ENCODE peak calls at places on chromosomes 12 and 14, in five cellular contexts. One of them, this sample, is unnamed.

GRCh38 chr12:101076940-101077351 is 133.1 kb downstream of the SLC5A8 start:
- DNase-seq in A549: no peak
- DNase-seq in K562: no peak
- DNase-seq in GM23338: no peak
- DNase-seq in GM12878: no peak
- DNase-seq in this sample: no peak

GRCh38 chr12:11877869-11878780 is 192.6 kb upstream of the BCL2L14 start:
- DNase-seq in A549: peak
- DNase-seq in K562: no peak
- DNase-seq in GM23338: peak
- DNase-seq in GM12878: no peak
- DNase-seq in this sample: no peak

GRCh38 chr12:94140556-94140955 is 7.8 kb upstream of the PLXNC1 start:
- DNase-seq in A549: no peak
- DNase-seq in K562: peak
- DNase-seq in GM23338: peak
- DNase-seq in GM12878: no peak
- DNase-seq in this sample: peak

GRCh38 chr14:101071493-101071891 is 168.0 kb upstream of the RTL1 start:
- DNase-seq in A549: no peak
- DNase-seq in K562: no peak
- DNase-seq in GM23338: no peak
- DNase-seq in GM12878: no peak
- DNase-seq in this sample: no peak

GRCh38 chr14:61662437-61663311 is 32.6 kb upstream of the HIF1A start:
- DNase-seq in A549: peak
- DNase-seq in K562: peak
- DNase-seq in GM23338: peak
- DNase-seq in GM12878: peak
- DNase-seq in this sample: peak

GRCh38 chr12:16112151-16112550 is 165.3 kb downstream of the SLC15A5 start:
- DNase-seq in A549: no peak
- DNase-seq in K562: no peak
- DNase-seq in GM23338: peak
- DNase-seq in GM12878: no peak
- DNase-seq in this sample: no peak

GRCh38 chr12:53078425-53079225 is 565 bp downstream of the SPRYD3 start:
- DNase-seq in A549: no peak
- DNase-seq in K562: no peak
- DNase-seq in GM23338: peak
- DNase-seq in GM12878: no peak
- DNase-seq in this sample: no peak

GRCh38 chr14:67345583-67345982 is 14.0 kb downstream of the ATP6V1D start:
- DNase-seq in A549: no peak
- DNase-seq in K562: no peak
- DNase-seq in GM23338: no peak
- DNase-seq in GM12878: no peak
- DNase-seq in this sample: no peak

GRCh38 chr14:102508410-102508773 is 1.2 kb downstream of the ANKRD9 start:
- DNase-seq in A549: peak
- DNase-seq in K562: peak
- DNase-seq in GM23338: no peak
- DNase-seq in GM12878: no peak
- DNase-seq in this sample: peak

GRCh38 chr12:47707905-47708543 is 2.2 kb upstream of the RPAP3 start:
- DNase-seq in A549: no peak
- DNase-seq in K562: no peak
- DNase-seq in GM23338: no peak
- DNase-seq in GM12878: no peak
- DNase-seq in this sample: no peak

GRCh38 chr12:115144425-115144824 is 460.4 kb upstream of the TBX3 start:
- DNase-seq in A549: no peak
- DNase-seq in K562: no peak
- DNase-seq in GM23338: no peak
- DNase-seq in GM12878: no peak
- DNase-seq in this sample: no peak

GRCh38 chr12:7107181-7108041 is 1.6 kb downstream of the C1RL start:
- DNase-seq in A549: no peak
- DNase-seq in K562: peak
- DNase-seq in GM23338: no peak
- DNase-seq in GM12878: no peak
- DNase-seq in this sample: no peak

GRCh38 chr14:23102801-23103200 is 2.0 kb downstream of the CIROP start:
- DNase-seq in A549: no peak
- DNase-seq in K562: no peak
- DNase-seq in GM23338: no peak
- DNase-seq in GM12878: no peak
- DNase-seq in this sample: no peak

GRCh38 chr12:116434155-116435065 is 124.8 kb upstream of the MAP1LC3B2 start:
- DNase-seq in A549: peak
- DNase-seq in K562: peak
- DNase-seq in GM23338: peak
- DNase-seq in GM12878: no peak
- DNase-seq in this sample: no peak

GRCh38 chr12:128823216-128823915 is 392 bp downstream of the SLC15A4 start:
- DNase-seq in A549: peak
- DNase-seq in K562: peak
- DNase-seq in GM23338: peak
- DNase-seq in GM12878: no peak
- DNase-seq in this sample: peak

GRCh38 chr14:99568567-99569560 is 35.1 kb downstream of the CCDC85C start:
- DNase-seq in A549: no peak
- DNase-seq in K562: peak
- DNase-seq in GM23338: no peak
- DNase-seq in GM12878: no peak
- DNase-seq in this sample: no peak

GRCh38 chr12:74441872-74442271 is 95.8 kb upstream of the ATXN7L3B start:
- DNase-seq in A549: no peak
- DNase-seq in K562: no peak
- DNase-seq in GM23338: peak
- DNase-seq in GM12878: no peak
- DNase-seq in this sample: no peak

GRCh38 chr12:6952860-6953416 is 1.8 kb downstream of the PTPN6 start:
- DNase-seq in A549: no peak
- DNase-seq in K562: no peak
- DNase-seq in GM23338: no peak
- DNase-seq in GM12878: no peak
- DNase-seq in this sample: no peak

GRCh38 chr12:3680919-3681594 is 71.9 kb downstream of the CRACR2A start:
- DNase-seq in A549: no peak
- DNase-seq in K562: no peak
- DNase-seq in GM23338: no peak
- DNase-seq in GM12878: no peak
- DNase-seq in this sample: no peak

GRCh38 chr14:96001866-96002510 is 37.2 kb upstream of the C14orf132 start:
- DNase-seq in A549: no peak
- DNase-seq in K562: no peak
- DNase-seq in GM23338: peak
- DNase-seq in GM12878: no peak
- DNase-seq in this sample: no peak

GRCh38 chr14:44112774-44113460 is 394.2 kb downstream of the FSCB start:
- DNase-seq in A549: no peak
- DNase-seq in K562: no peak
- DNase-seq in GM23338: no peak
- DNase-seq in GM12878: no peak
- DNase-seq in this sample: no peak

GRCh38 chr12:47775100-47775911 is 2.3 kb downstream of the SLC48A1 start:
- DNase-seq in A549: no peak
- DNase-seq in K562: peak
- DNase-seq in GM23338: no peak
- DNase-seq in GM12878: no peak
- DNase-seq in this sample: no peak

GRCh38 chr12:10718279-10718821 is 4.8 kb downstream of the YBX3 start:
- DNase-seq in A549: no peak
- DNase-seq in K562: no peak
- DNase-seq in GM23338: peak
- DNase-seq in GM12878: no peak
- DNase-seq in this sample: no peak

GRCh38 chr14:91350813-91351507 is 66.7 kb downstream of the CCDC88C start:
- DNase-seq in A549: no peak
- DNase-seq in K562: no peak
- DNase-seq in GM23338: no peak
- DNase-seq in GM12878: peak
- DNase-seq in this sample: no peak

GRCh38 chr14:96827310-96827709 is 30.1 kb downstream of the VRK1 start:
- DNase-seq in A549: no peak
- DNase-seq in K562: peak
- DNase-seq in GM23338: no peak
- DNase-seq in GM12878: no peak
- DNase-seq in this sample: no peak

GRCh38 chr14:58969951-58970751 is 218.3 kb upstream of the DAAM1 start:
- DNase-seq in A549: no peak
- DNase-seq in K562: peak
- DNase-seq in GM23338: peak
- DNase-seq in GM12878: peak
- DNase-seq in this sample: no peak

GRCh38 chr12:53098354-53098981 is 1.0 kb downstream of the IGFBP6 start:
- DNase-seq in A549: peak
- DNase-seq in K562: peak
- DNase-seq in GM23338: peak
- DNase-seq in GM12878: no peak
- DNase-seq in this sample: no peak

GRCh38 chr12:40474630-40475029 is 217.6 kb upstream of the CNTN1 start:
- DNase-seq in A549: no peak
- DNase-seq in K562: no peak
- DNase-seq in GM23338: no peak
- DNase-seq in GM12878: no peak
- DNase-seq in this sample: no peak

GRCh38 chr14:100292776-100293461 is 13.3 kb downstream of the SLC25A29 start:
- DNase-seq in A549: no peak
- DNase-seq in K562: no peak
- DNase-seq in GM23338: no peak
- DNase-seq in GM12878: no peak
- DNase-seq in this sample: no peak

GRCh38 chr12:69655616-69656336 is 43.3 kb downstream of the BEST3 start:
- DNase-seq in A549: no peak
- DNase-seq in K562: no peak
- DNase-seq in GM23338: no peak
- DNase-seq in GM12878: no peak
- DNase-seq in this sample: peak

GRCh38 chr12:14836336-14837210 is 6.8 kb downstream of the ART4 start:
- DNase-seq in A549: peak
- DNase-seq in K562: peak
- DNase-seq in GM23338: no peak
- DNase-seq in GM12878: no peak
- DNase-seq in this sample: peak

GRCh38 chr12:14833952-14834351 is 9.4 kb downstream of the ART4 start:
- DNase-seq in A549: no peak
- DNase-seq in K562: no peak
- DNase-seq in GM23338: no peak
- DNase-seq in GM12878: no peak
- DNase-seq in this sample: peak

GRCh38 chr12:14828896-14829295 is 14.4 kb downstream of the ART4 start:
- DNase-seq in A549: no peak
- DNase-seq in K562: no peak
- DNase-seq in GM23338: peak
- DNase-seq in GM12878: peak
- DNase-seq in this sample: no peak

GRCh38 chr12:14834502-14834901 is 8.8 kb downstream of the ART4 start:
- DNase-seq in A549: no peak
- DNase-seq in K562: no peak
- DNase-seq in GM23338: no peak
- DNase-seq in GM12878: no peak
- DNase-seq in this sample: no peak

DNA sequence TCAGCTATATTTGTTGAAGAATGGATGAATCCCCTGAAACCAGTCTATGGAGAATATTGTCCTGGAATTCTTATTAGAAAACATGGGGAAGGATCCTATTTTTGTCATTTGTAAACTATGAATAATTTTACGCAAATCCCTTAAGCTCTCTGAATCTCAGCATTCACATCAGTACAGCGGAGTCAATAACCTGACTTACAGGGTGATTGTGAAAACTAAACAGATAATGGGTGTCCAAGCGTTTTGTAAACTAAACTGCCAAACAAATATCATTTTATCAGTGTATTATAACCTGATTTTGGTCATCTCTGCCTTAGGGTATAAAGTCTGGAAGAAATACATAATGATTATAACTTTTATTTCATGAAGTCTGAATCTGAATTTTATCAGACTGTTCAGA is 10.0 kb downstream of the ART4 start:
- DNase-seq in A549: no peak
- DNase-seq in K562: no peak
- DNase-seq in GM23338: no peak
- DNase-seq in GM12878: no peak
- DNase-seq in this sample: no peak
- TF ChIP-seq JUNB in A549: no peak
- TF ChIP-seq JUNB in K562: no peak
- TF ChIP-seq JUNB in GM23338: no peak
- TF ChIP-seq JUNB in GM12878: no peak
- TF ChIP-seq JUNB in this sample: no peak

DNA sequence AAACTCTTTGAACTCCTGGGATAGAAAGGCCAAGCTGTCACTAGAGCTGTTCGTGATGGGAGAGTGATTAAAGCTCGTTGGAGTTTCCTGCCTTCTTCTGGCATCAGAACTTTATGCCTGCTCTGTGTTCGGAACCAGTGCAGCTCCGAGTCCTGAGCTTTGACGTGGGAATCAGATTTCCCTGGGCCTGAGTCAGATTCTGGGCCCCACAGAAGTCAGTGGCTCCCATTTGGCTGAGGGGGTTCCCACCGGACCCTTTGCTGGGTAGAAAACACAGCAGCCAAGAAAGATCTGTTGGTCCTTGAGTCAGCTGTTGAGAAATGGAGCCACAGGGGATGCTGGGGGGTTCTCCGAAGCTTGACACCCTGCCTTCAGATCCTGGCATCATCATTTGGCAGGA is 238.0 kb downstream of the CHST11 start:
- DNase-seq in A549: no peak
- DNase-seq in K562: no peak
- DNase-seq in GM23338: no peak
- DNase-seq in GM12878: no peak
- DNase-seq in this sample: no peak
- TF ChIP-seq JUNB in A549: no peak
- TF ChIP-seq JUNB in K562: no peak
- TF ChIP-seq JUNB in GM23338: no peak
- TF ChIP-seq JUNB in GM12878: no peak
- TF ChIP-seq JUNB in this sample: no peak

GRCh38 chr12:121202407-121203355 is 7.2 kb upstream of the P2RX4 start:
- DNase-seq in A549: no peak
- DNase-seq in K562: peak
- DNase-seq in GM23338: no peak
- DNase-seq in GM12878: no peak
- DNase-seq in this sample: no peak
- TF ChIP-seq JUNB in A549: no peak
- TF ChIP-seq JUNB in K562: no peak
- TF ChIP-seq JUNB in GM23338: no peak
- TF ChIP-seq JUNB in GM12878: no peak
- TF ChIP-seq JUNB in this sample: no peak

DNA sequence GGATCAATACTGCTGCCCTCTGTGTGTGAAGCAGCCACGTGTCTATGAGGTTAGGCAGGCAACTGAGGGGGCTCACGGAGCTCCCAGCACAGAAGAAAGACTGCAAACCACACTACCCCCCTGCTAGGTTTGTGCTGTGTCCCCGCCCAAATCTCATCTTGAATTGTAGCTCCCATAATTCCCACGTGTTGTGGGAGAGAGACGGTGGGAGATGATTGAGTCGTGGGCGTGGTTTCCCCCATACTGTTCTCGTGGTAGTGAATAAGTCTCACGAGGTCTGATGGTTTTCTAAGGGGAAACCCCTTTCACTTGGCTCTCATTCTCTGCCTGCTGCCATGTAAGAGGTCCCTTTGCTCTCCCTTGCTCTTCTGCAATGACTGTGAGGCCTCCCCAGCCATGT is 68.6 kb downstream of the ACTN1 start:
- DNase-seq in A549: no peak
- DNase-seq in K562: no peak
- DNase-seq in GM23338: no peak
- DNase-seq in GM12878: no peak
- DNase-seq in this sample: no peak
- TF ChIP-seq JUNB in A549: no peak
- TF ChIP-seq JUNB in K562: no peak
- TF ChIP-seq JUNB in GM23338: no peak
- TF ChIP-seq JUNB in GM12878: no peak
- TF ChIP-seq JUNB in this sample: no peak